ENCODE peak calls at places on chromosomes 12 and 14, in four cellular contexts. V is tibial nerve, X is body of pancreas, U is right lobe of liver. L is an unnamed sample.

GRCh38 chr14:20706657-20707355 is 18.2 kb downstream of the ANG start:
- DNase-seq in V (no peak), X (no peak), U (no peak), L (no peak)

GRCh38 chr12:51393676-51394545 is 2.7 kb upstream of the GALNT6 start:
- DNase-seq in V (no peak), X (no peak), U (no peak), L (peak; percentile 68)

GRCh38 chr14:30223966-30224365 is 296.3 kb upstream of the PRKD1 start:
- DNase-seq in V (no peak), X (peak; percentile 86), U (peak; percentile 76), L (no peak)

GRCh38 chr12:38898001-38898684 is 7.2 kb downstream of the CPNE8 start:
- DNase-seq in V (no peak), X (no peak), U (no peak), L (no peak)

GRCh38 chr14:85528882-85529585 is 910 bp upstream of the FLRT2 start:
- DNase-seq in V (no peak), X (no peak), U (no peak), L (no peak)

GRCh38 chr12:26153421-26154154 is 28.8 kb upstream of the BHLHE41 start:
- DNase-seq in V (no peak), X (peak; percentile 73), U (no peak), L (no peak)

GRCh38 chr12:54439521-54440255 is 20.6 kb upstream of the ITGA5 start:
- DNase-seq in V (no peak), X (no peak), U (no peak), L (no peak)

GRCh38 chr12:100348657-100349454 is 8.0 kb upstream of the SLC17A8 start:
- DNase-seq in V (no peak), X (no peak), U (no peak), L (no peak)

GRCh38 chr14:97995038-97995437 is 1197.9 kb downstream of the VRK1 start:
- DNase-seq in V (no peak), X (no peak), U (no peak), L (no peak)

GRCh38 chr12:92044435-92044834 is 101.2 kb downstream of the BTG1 start:
- DNase-seq in V (no peak), X (no peak), U (no peak), L (no peak)

GRCh38 chr12:56632701-56633464 is 2.8 kb upstream of the BAZ2A start:
- DNase-seq in V (no peak), X (no peak), U (no peak), L (no peak)

GRCh38 chr12:30753233-30753632 is 1.5 kb downstream of the CAPRIN2 start:
- DNase-seq in V (no peak), X (no peak), U (no peak), L (no peak)

GRCh38 chr12:110733089-110733715 is 9.5 kb downstream of the PPP1CC start:
- DNase-seq in V (no peak), X (no peak), U (no peak), L (no peak)

GRCh38 chr14:96666088-96666487 is 131.1 kb upstream of the VRK1 start:
- DNase-seq in V (no peak), X (no peak), U (no peak), L (no peak)

GRCh38 chr12:50505386-50505827 is 622 bp downstream of the DIP2B start:
- DNase-seq in V (peak; percentile 19), X (peak; percentile 25), U (peak; percentile 63), L (no peak)

GRCh38 chr14:101562659-101563351 is 1.5 kb downstream of the DIO3 start:
- DNase-seq in V (no peak), X (no peak), U (peak; percentile 36), L (no peak)

GRCh38 chr12:107131832-107132616 is 38.7 kb upstream of the CRY1 start:
- DNase-seq in V (peak; percentile 60), X (peak; percentile 11), U (no peak), L (no peak)

GRCh38 chr12:85036241-85036707 is at the start of the genes LRRIQ1 and TSPAN19:
- DNase-seq in V (peak; percentile 80), X (peak; percentile 87), U (peak; percentile 54), L (peak; percentile 44)

DNA sequence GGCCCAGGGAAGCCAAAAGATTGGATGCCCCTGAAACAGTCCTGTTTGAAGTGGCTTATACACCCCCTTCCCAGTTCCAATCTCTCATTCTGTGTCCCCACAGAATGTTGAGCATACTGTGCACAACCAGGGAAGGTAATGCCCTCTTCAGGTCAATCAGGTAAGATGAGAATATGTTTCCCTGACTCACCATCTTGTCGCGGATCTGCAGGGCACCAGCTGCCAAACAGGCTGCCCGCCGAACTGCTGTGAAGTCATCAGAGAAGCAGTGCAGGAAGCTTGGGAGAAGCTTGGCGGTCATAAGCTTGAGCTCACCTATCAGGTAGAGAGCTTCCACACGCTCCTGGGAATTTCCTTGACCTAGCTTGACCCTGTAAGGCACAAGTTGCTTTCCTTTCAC is 9.6 kb downstream of the RIOX1 start:
- DNase-seq in V (no peak), X (peak; percentile 27), U (no peak), L (no peak)
- H3K4me1 ChIP-seq in V (no peaks in the 10 kb centered on the region), X (no peaks in the 10 kb centered on the region), U (no peaks in the 10 kb centered on the region), L (no peaks in the 10 kb centered on the region)

DNA sequence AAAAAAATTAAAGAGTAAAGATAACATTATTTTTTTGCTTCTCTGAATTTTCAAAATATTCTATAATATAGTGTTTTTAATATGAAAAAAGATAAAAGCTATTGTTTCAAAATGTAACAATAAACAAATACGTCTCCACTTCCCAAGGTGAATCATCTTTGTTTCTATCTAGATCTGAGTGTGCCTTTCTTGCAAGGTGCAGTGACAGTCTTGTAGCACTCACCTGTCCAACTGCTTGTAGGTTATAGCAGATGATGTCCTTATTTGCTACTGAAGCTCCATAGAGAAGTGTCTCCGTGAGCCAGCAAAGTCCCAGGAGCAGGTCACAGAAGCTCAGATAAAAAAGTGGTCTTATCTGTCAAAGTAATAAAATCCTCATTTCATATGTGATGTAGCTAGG is 21.4 kb downstream of the TMEM116 start:
- DNase-seq in V (no peak), X (no peak), U (no peak), L (no peak)
- TF ChIP-seq POLR2A in V (no peak), X (no peak), U (no peak), L (no peak)

DNA sequence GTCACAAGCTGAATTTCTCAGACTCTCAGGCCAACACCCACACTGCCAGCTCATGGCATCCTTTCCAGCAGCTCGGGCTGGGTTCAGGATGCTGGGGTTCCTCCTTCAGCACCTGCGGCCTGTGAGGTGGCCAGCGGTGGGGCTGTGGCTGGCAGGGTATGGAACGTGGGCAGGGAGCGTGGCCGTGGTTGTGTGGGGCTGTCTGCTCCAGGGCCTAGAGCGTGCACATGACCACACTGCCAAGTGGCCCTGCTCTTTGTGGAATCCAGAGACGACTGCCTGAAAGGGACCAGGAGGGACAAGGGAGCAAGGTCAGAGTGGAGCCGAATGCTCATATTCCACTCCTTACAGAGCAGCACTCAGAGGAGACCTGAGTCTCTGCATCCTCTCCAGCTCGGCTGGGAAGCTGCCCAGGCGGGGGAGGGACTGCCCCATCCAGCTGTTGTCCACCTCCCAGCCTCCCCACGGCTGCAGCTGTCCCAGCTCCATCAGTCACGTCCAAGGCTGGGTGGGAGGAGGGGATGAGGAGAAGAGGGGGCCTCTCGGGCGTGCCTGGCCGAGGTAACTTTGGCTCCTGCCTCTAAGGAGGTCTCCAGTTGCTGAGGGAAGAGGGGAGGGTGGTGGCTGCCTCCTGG is 71.3 kb downstream of the TSPAN9 start:
- DNase-seq in V (no peak), X (no peak), U (no peak), L (peak; percentile 56)
- H3K4me1 ChIP-seq in V (peaks cover 50% of the 10 kb centered on the region), X (peaks cover 27% of the 10 kb centered on the region), U (peaks cover 2% of the 10 kb centered on the region), L (peaks cover 67% of the 10 kb centered on the region)

DNA sequence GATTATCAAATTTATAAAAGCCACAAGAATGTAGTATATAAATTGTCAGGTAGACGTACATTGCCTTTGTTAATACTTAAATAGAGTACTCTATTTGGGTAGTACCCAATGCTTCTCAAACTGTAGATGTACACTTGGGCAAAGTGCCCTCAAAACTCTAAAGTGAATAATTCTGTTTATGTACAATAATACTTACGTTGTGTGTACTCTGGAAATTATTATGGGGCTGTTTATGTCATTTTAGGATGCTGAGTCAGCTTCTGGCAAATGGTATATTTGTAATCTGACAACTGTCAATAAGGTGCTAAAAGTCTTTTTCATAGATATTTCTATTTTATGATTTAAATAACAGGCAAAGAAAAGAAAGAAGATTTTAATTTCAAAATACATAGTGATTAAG is 102.4 kb downstream of the CCDC91 start:
- DNase-seq in V (no peak), X (no peak), U (no peak), L (no peak)
- TF ChIP-seq POLR2A in V (no peak), X (no peak), U (no peak), L (no peak)

DNA sequence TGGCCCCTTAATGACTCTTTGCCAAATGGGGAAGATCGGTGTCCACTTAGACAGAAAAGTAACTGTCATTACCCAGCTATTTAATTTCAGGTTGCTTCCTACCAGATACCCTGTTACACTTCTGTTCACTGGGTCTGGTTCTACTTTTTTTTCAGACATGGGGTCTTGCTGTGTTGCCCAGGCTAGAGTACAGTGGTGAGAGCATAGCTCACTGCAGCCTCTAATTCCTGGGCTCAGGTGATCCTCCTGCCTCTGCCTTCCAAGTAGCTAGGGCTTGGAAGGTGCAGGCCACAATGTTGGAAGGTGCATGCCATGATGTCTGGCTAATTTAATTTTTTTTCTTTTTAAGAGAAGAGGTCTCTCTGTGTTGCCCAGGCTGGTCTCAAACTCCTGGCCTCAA is 147.0 kb upstream of the ARHGAP5 start:
- DNase-seq in V (no peak), X (no peak), U (no peak), L (no peak)
- H3K4me1 ChIP-seq in V (peaks cover 19% of the 10 kb centered on the region), X (peaks cover 6% of the 10 kb centered on the region), U (no peaks in the 10 kb centered on the region), L (peaks cover 14% of the 10 kb centered on the region)

GRCh38 chr12:48795550-48796455 is 6.9 kb upstream of the ADCY6 start:
- DNase-seq in V (peak; percentile 85), X (peak; percentile 81), U (no peak), L (peak; percentile 68)
- TF ChIP-seq POLR2A in V (no peak), X (no peak), U (no peak), L (no peak)

DNA sequence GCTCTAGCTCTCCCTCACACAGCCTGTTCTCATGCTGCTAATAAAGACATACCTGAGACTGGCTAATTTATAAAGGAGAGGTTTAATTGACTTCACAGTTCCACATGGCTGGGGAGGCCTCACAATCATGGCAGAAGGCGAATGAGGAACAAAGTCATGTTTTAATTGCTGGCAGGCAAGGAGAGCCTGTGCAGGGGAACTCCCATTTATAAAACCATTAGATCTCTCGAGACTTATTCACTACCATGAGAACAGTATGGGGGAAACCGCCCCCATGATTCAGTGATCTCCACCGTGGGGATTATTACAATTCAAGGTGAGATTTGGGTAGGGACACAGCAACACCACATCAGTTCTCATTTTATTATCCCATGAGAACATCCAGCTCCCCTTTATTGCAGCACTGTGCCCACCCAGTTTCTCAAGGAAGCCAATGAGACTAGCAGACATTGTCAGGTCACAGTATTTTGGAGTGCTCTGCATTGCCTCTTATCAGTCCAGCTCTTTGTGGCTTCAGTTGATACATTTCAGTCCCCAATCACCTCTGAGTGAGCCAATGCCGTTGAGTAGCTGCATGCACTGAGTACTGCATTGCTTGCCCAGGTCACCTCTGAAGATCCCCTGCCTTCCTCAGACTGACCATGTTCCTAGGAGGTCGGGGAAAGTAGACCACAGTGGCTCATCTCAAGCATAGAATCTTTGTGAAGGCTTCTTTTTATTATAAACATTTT is 131.2 kb downstream of the CRADD start:
- DNase-seq in V (no peak), X (no peak), U (no peak), L (no peak)
- H3K4me1 ChIP-seq in V (peaks cover 66% of the 10 kb centered on the region), X (peaks cover 13% of the 10 kb centered on the region), U (no peaks in the 10 kb centered on the region), L (peaks cover 16% of the 10 kb centered on the region)

GRCh38 chr14:92846162-92846897 is 52.2 kb downstream of the GOLGA5 start:
- DNase-seq in V (no peak), X (peak; percentile 45), U (no peak), L (peak; percentile 39)
- TF ChIP-seq POLR2A in V (no peak), X (no peak), U (no peak), L (peak; percentile 13)

L was measured in upper lobe of left lung.